ENCODE peak calls at places on chromosomes 3 and 15, in nine cellular contexts. U, B, E, H, Z, D, O, P and Q are unnamed samples.

GRCh38 chr3:128060473-128061381 is 8.5 kb downstream of the SEC61A1 start:
- DNase-seq in U (no peak), B (no peak), E (peak), H (no peak), Z (no peak), D (no peak), O (no peak), P (no peak), Q (no peak)

GRCh38 chr15:98785796-98786581 is 137.7 kb downstream of the IGF1R start:
- DNase-seq in U (no peak), B (no peak), E (no peak), H (peak), Z (peak), D (no peak), O (no peak), P (peak), Q (no peak)

GRCh38 chr15:76987896-76988860 is 6.7 kb upstream of the PSTPIP1 start:
- DNase-seq in U (no peak), B (no peak), E (no peak), H (no peak), Z (peak), D (no peak), O (no peak), P (no peak), Q (peak)

GRCh38 chr3:39141211-39141995 is 12.0 kb downstream of the CSRNP1 start:
- DNase-seq in U (no peak), B (no peak), E (peak), H (peak), Z (peak), D (no peak), O (no peak), P (no peak), Q (peak)

GRCh38 chr3:5122741-5123706 is 932 bp downstream of the ARL8B start:
- DNase-seq in U (peak), B (no peak), E (peak), H (peak), Z (peak), D (no peak), O (no peak), P (peak), Q (peak)

GRCh38 chr15:66936115-66936863 is 129.1 kb upstream of the SMAD3 start:
- DNase-seq in U (no peak), B (no peak), E (no peak), H (no peak), Z (peak), D (no peak), O (no peak), P (no peak), Q (peak)

GRCh38 chr3:58236527-58237237 is 910 bp upstream of the ABHD6 start:
- DNase-seq in U (no peak), B (no peak), E (no peak), H (peak), Z (no peak), D (no peak), O (no peak), P (no peak), Q (no peak)

GRCh38 chr3:7546219-7546618 is 685.3 kb downstream of the GRM7 start:
- DNase-seq in U (no peak), B (no peak), E (no peak), H (peak), Z (peak), D (no peak), O (no peak), P (peak), Q (no peak)

GRCh38 chr15:81189583-81190283 is 6.9 kb upstream of the IL16 start:
- DNase-seq in U (no peak), B (no peak), E (peak), H (no peak), Z (peak), D (no peak), O (no peak), P (no peak), Q (no peak)

GRCh38 chr15:22904736-22905135 is 66.3 kb downstream of the NIPA2 start:
- DNase-seq in U (no peak), B (no peak), E (no peak), H (peak), Z (no peak), D (no peak), O (no peak), P (peak), Q (no peak)

GRCh38 chr15:67433495-67434099 is 87.3 kb upstream of the C15orf61 start:
- DNase-seq in U (peak), B (no peak), E (peak), H (peak), Z (peak), D (peak), O (no peak), P (peak), Q (no peak)

GRCh38 chr15:68596691-68597090 is 17.9 kb downstream of the CORO2B start:
- DNase-seq in U (no peak), B (no peak), E (no peak), H (no peak), Z (no peak), D (no peak), O (no peak), P (no peak), Q (no peak)

GRCh38 chr3:65575376-65575840 is 463.3 kb downstream of the MAGI1 start:
- DNase-seq in U (no peak), B (no peak), E (peak), H (no peak), Z (no peak), D (no peak), O (no peak), P (no peak), Q (no peak)

GRCh38 chr15:91338763-91339162 is 238.7 kb downstream of the SV2B start:
- DNase-seq in U (no peak), B (no peak), E (peak), H (no peak), Z (no peak), D (no peak), O (no peak), P (no peak), Q (no peak)

GRCh38 chr3:40267940-40268707 is 41.4 kb upstream of the EIF1B start:
- DNase-seq in U (no peak), B (no peak), E (no peak), H (no peak), Z (no peak), D (no peak), O (no peak), P (no peak), Q (no peak)

GRCh38 chr15:25508369-25509002 is 69.7 kb upstream of the UBE3A start:
- DNase-seq in U (peak), B (no peak), E (peak), H (peak), Z (peak), D (no peak), O (no peak), P (peak), Q (no peak)

GRCh38 chr3:197465996-197466549 is 89.7 kb downstream of the BDH1 start:
- DNase-seq in U (no peak), B (no peak), E (no peak), H (no peak), Z (no peak), D (no peak), O (no peak), P (no peak), Q (no peak)

GRCh38 chr3:72153477-72154314 is 368.7 kb upstream of the PROK2 start:
- DNase-seq in U (no peak), B (no peak), E (no peak), H (no peak), Z (no peak), D (no peak), O (no peak), P (no peak), Q (no peak)

GRCh38 chr3:106120334-106120733 is 251.5 kb upstream of the CBLB start:
- DNase-seq in U (no peak), B (no peak), E (no peak), H (no peak), Z (no peak), D (no peak), O (no peak), P (no peak), Q (no peak)

GRCh38 chr15:33279613-33280205 is 31.1 kb upstream of the RYR3 start:
- DNase-seq in U (no peak), B (no peak), E (peak), H (no peak), Z (no peak), D (no peak), O (no peak), P (no peak), Q (no peak)

GRCh38 chr3:49705390-49705960 is 14.0 kb downstream of the AMIGO3 start:
- DNase-seq in U (no peak), B (no peak), E (no peak), H (no peak), Z (no peak), D (no peak), O (no peak), P (no peak), Q (no peak)

GRCh38 chr15:84944311-84944710 is 37.3 kb upstream of the PDE8A start:
- DNase-seq in U (no peak), B (no peak), E (no peak), H (no peak), Z (peak), D (no peak), O (no peak), P (no peak), Q (no peak)

GRCh38 chr15:57610130-57610529 is 18.4 kb downstream of the MYZAP start:
- DNase-seq in U (peak), B (no peak), E (peak), H (no peak), Z (peak), D (peak), O (no peak), P (no peak), Q (no peak)

GRCh38 chr3:171878441-171879225 is 35.5 kb downstream of the TMEM212 start:
- DNase-seq in U (peak), B (no peak), E (no peak), H (no peak), Z (no peak), D (no peak), O (no peak), P (no peak), Q (no peak)

GRCh38 chr3:135781026-135781815 is 184.3 kb upstream of the PPP2R3A start:
- DNase-seq in U (no peak), B (no peak), E (no peak), H (no peak), Z (no peak), D (no peak), O (no peak), P (no peak), Q (no peak)

GRCh38 chr15:66085128-66085527 is 168.4 kb downstream of the MEGF11 start:
- DNase-seq in U (no peak), B (no peak), E (no peak), H (no peak), Z (no peak), D (no peak), O (no peak), P (no peak), Q (no peak)

GRCh38 chr3:50623840-50624474 is 7.0 kb downstream of the MAPKAPK3 start:
- DNase-seq in U (no peak), B (peak), E (no peak), H (no peak), Z (no peak), D (no peak), O (no peak), P (no peak), Q (no peak)

GRCh38 chr15:50945725-50946124 is 37.2 kb downstream of the AP4E1 start:
- DNase-seq in U (no peak), B (no peak), E (no peak), H (peak), Z (no peak), D (no peak), O (no peak), P (no peak), Q (no peak)

GRCh38 chr3:150384517-150385212 is 23.4 kb upstream of the TSC22D2 start:
- DNase-seq in U (peak), B (no peak), E (no peak), H (peak), Z (no peak), D (no peak), O (no peak), P (no peak), Q (no peak)

GRCh38 chr3:71579301-71579933 is 4.1 kb downstream of the FOXP1 start:
- DNase-seq in U (no peak), B (no peak), E (no peak), H (no peak), Z (no peak), D (no peak), O (no peak), P (no peak), Q (no peak)

GRCh38 chr15:42547926-42548257 is 701 bp downstream of the LRRC57 start:
- DNase-seq in U (no peak), B (no peak), E (no peak), H (no peak), Z (no peak), D (peak), O (no peak), P (no peak), Q (no peak)